ENCODE peak calls at places on chromosomes 11 and 22, in nine cellular contexts. V is suprapubic skin, H is NCI-H187 treated with DMSO at 0.1 percent for 48 hours, U is NCI-H1930, I is lower lobe of right lung, Q is AG10803, L is germinal center, Z is astrocyte, O is kidney. M is an unnamed sample.

GRCh38 chr11:2143652-2144548 is 4.7 kb upstream of the IGF2 start:
- DNase-seq in V (no peak), H (no peak), U (no peak), I (no peak), Q (no peak), L (no peak), Z (no peak), O (no peak), M (no peak)

GRCh38 chr11:9757809-9758675 is 94.2 kb downstream of the SWAP70 start:
- DNase-seq in V (peak), H (peak), U (peak), I (peak), Q (peak), L (peak), Z (peak), O (peak), M (peak)

GRCh38 chr22:35335936-35336781 is 36.5 kb downstream of the TOM1 start:
- DNase-seq in V (no peak), H (no peak), U (no peak), I (no peak), Q (no peak), L (no peak), Z (no peak), O (peak), M (no peak)

GRCh38 chr22:29146771-29147170 is 58.9 kb upstream of the EMID1 start:
- DNase-seq in V (peak), H (no peak), U (no peak), I (no peak), Q (no peak), L (no peak), Z (no peak), O (peak), M (no peak)

GRCh38 chr11:78420796-78421209 is 3.2 kb upstream of the GAB2 start:
- DNase-seq in V (peak), H (peak), U (no peak), I (peak), Q (peak), L (peak), Z (peak), O (peak), M (peak)

GRCh38 chr11:92425127-92425526 is 200.5 kb downstream of the FAT3 start:
- DNase-seq in V (no peak), H (no peak), U (no peak), I (no peak), Q (no peak), L (no peak), Z (no peak), O (no peak), M (no peak)

GRCh38 chr11:36339899-36340298 is 43.8 kb downstream of the PRR5L start:
- DNase-seq in V (no peak), H (no peak), U (no peak), I (no peak), Q (no peak), L (no peak), Z (no peak), O (no peak), M (no peak)

GRCh38 chr11:75539459-75540022 is 13.8 kb upstream of the GDPD5 start:
- DNase-seq in V (no peak), H (no peak), U (no peak), I (peak), Q (no peak), L (no peak), Z (no peak), O (no peak), M (no peak)

GRCh38 chr22:38861927-38862326 is 10.1 kb downstream of the CBX6 start:
- DNase-seq in V (no peak), H (no peak), U (no peak), I (no peak), Q (no peak), L (no peak), Z (no peak), O (no peak), M (no peak)

GRCh38 chr22:21447694-21448402 is 19.3 kb upstream of the TMEM191C start:
- DNase-seq in V (peak), H (no peak), U (no peak), I (peak), Q (no peak), L (no peak), Z (no peak), O (peak), M (no peak)

GRCh38 chr22:23431337-23432072 is 148.6 kb downstream of the IGLL1 start:
- DNase-seq in V (no peak), H (no peak), U (no peak), I (no peak), Q (no peak), L (no peak), Z (no peak), O (no peak), M (no peak)

GRCh38 chr22:37182101-37182948 is 5.7 kb downstream of the C1QTNF6 start:
- DNase-seq in V (peak), H (no peak), U (no peak), I (peak), Q (no peak), L (no peak), Z (no peak), O (peak), M (no peak)

GRCh38 chr11:102555091-102555490 is 24.5 kb upstream of the MMP7 start:
- DNase-seq in V (no peak), H (no peak), U (no peak), I (no peak), Q (no peak), L (no peak), Z (no peak), O (no peak), M (no peak)